ENCODE peak calls at places on chromosomes 1 and 21, in seven cellular contexts. V is dorsolateral prefrontal cortex, A is right lobe of liver, S is breast epithelium, I is astrocyte, G is skeletal muscle cell, Y is fibroblast of mammary gland. P is an unnamed sample.

GRCh38 chr1:116420417-116421200 is 47.6 kb downstream of the ATP1A1 start:
- DNase-seq in A (no peak), S (no peak), I (no peak), G (no peak), Y (no peak), V (no peak), P (no peak)

GRCh38 chr1:118982281-118982680 is 5.9 kb downstream of the TBX15 start:
- DNase-seq in G (no peak), V (no peak), S (no peak), A (no peak), I (no peak), Y (no peak), P (no peak)

GRCh38 chr1:201317551-201317950 is 34.2 kb downstream of the PKP1 start:
- DNase-seq in S (no peak), A (no peak), G (no peak), V (no peak), Y (no peak), I (no peak), P (no peak)

GRCh38 chr1:229122606-229123005 is 148.3 kb upstream of the RAB4A start:
- DNase-seq in A (no peak), G (no peak), Y (no peak), S (no peak), V (no peak), I (no peak), P (no peak)

GRCh38 chr21:41133896-41134522 is 34.0 kb upstream of the BACE2 start:
- DNase-seq in V (no peak), I (peak; percentile 31), G (no peak), A (no peak), S (no peak), Y (peak; percentile 59), P (no peak)

GRCh38 chr21:41164981-41165650 is 2.8 kb upstream of the BACE2 start:
- DNase-seq in G (no peak), I (peak; percentile 73), V (no peak), S (peak; percentile 87), Y (peak; percentile 86), A (peak; percentile 34), P (no peak)

GRCh38 chr1:35564037-35564883 is 6.7 kb downstream of the NCDN start:
- DNase-seq in G (no peak), A (peak; percentile 73), Y (peak; percentile 84), I (peak; percentile 34), S (peak; percentile 81), V (peak; percentile 70), P (peak; percentile 43)

GRCh38 chr1:110554871-110555801 is 36.2 kb upstream of the KCNA10 start:
- DNase-seq in A (peak; percentile 60), V (peak; percentile 79), S (no peak), I (no peak), G (no peak), Y (peak; percentile 13), P (peak; percentile 11)

GRCh38 chr21:34360488-34361241 is 3.1 kb upstream of the KCNE2 start:
- DNase-seq in Y (no peak), A (no peak), V (no peak), S (no peak), G (no peak), I (no peak), P (no peak)

GRCh38 chr1:209611771-209612570 is 28.5 kb downstream of the CAMK1G start:
- DNase-seq in V (no peak), Y (no peak), S (no peak), G (no peak), I (no peak), A (no peak), P (no peak)

GRCh38 chr1:226489718-226490440 is 58.7 kb upstream of the STUM start:
- DNase-seq in G (no peak), S (no peak), V (no peak), A (no peak), I (no peak), Y (no peak), P (no peak)

GRCh38 chr1:7145947-7146346 is 360.7 kb downstream of the CAMTA1 start:
- DNase-seq in I (no peak), S (no peak), G (no peak), Y (no peak), V (no peak), A (no peak), P (no peak)

GRCh38 chr1:201903135-201903534 is 14.4 kb downstream of the SHISA4 start:
- DNase-seq in I (peak; percentile 50), S (no peak), G (no peak), A (no peak), V (no peak), Y (peak; percentile 73), P (peak; percentile 54)

GRCh38 chr1:3912809-3913685 is 13.0 kb upstream of the C1orf174 start:
- DNase-seq in G (no peak), A (no peak), S (no peak), V (no peak), I (no peak), Y (no peak), P (no peak)

GRCh38 chr1:167060141-167061072 is 29.8 kb downstream of the GPA33 start:
- DNase-seq in G (no peak), V (no peak), S (no peak), A (no peak), Y (no peak), I (no peak), P (no peak)

GRCh38 chr1:96116707-96117106 is 604.9 kb upstream of the PTBP2 start:
- DNase-seq in V (no peak), I (peak; percentile 5), Y (no peak), S (no peak), A (no peak), G (no peak), P (no peak)

GRCh38 chr1:1431845-1432565 is 3.5 kb upstream of the VWA1 start:
- DNase-seq in Y (no peak), S (no peak), G (no peak), V (no peak), A (peak; percentile 92), I (no peak), P (no peak)

GRCh38 chr1:36384542-36385409 is 948 bp downstream of the STK40 start:
- DNase-seq in V (peak; percentile 72), I (no peak), Y (peak; percentile 16), S (peak; percentile 88), A (peak; percentile 87), G (no peak), P (no peak)

GRCh38 chr1:156870734-156871133 is 10.1 kb downstream of the NTRK1 start:
- DNase-seq in V (no peak), Y (peak; percentile 95), G (peak; percentile 76), I (peak; percentile 85), S (no peak), A (no peak), P (no peak)

GRCh38 chr1:157806431-157807149 is 13.3 kb downstream of the FCRL1 start:
- DNase-seq in I (no peak), G (no peak), Y (no peak), V (no peak), A (no peak), S (no peak), P (no peak)

GRCh38 chr1:90716552-90717355 is at the start of gene BARHL2:
- DNase-seq in I (no peak), V (no peak), S (no peak), G (no peak), A (no peak), Y (no peak), P (no peak)

DNA sequence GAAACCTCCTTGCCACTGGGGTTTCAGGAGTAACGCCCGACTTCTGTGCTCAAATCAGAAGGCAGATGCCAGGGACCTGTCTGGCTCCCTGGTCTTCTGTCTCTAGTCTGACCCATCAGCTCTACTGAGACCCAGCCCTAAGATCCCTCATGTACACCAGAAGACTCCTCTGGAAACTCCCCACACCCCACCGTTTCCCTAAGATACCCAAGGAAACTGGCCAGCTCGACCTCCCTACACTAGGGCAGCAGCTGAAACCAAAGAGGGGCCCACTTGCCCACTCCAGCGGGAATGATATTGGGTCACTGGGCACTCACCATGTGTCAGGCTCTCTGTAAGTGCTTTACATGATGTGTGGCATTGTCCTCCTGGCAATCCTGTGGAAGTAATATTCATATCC is 469 bp upstream of the S100A16 start:
- DNase-seq in G (no peak), I (no peak), V (no peak), S (no peak), Y (no peak), A (no peak), P (no peak)
- H3K4me3 ChIP-seq in G (peak overlapping the region; percentile 71), I (no peak overlapping the region), V (no peak overlapping the region), S (peak overlapping the region; percentile 68), Y (peak overlapping the region; percentile 94), A (no peak overlapping the region), P (peak overlapping the region; percentile 87)

DNA sequence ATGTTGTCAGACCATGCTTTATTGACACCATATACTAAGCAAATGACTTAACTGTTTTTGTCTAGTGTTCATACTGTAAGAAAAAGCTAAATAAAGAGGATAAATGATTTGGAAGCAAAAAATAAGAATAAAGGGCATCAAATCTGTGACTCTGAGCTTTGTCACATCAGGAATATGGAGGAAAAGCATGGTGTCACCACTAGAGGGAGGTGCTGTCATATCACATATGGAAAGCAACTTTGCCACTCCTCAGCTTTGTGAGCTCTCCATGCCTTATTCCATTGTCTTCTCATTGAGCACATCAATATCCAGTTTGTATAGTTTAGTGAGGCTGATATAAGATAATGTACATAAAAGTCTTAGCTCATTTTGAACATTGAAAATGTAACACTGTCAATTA is 20.8 kb upstream of the GBP1 start:
- DNase-seq in I (no peak), G (no peak), A (no peak), Y (no peak), S (no peak), V (no peak), P (no peak)
- H3K4me3 ChIP-seq in I (no peak overlapping the region), G (no peak overlapping the region), A (no peak overlapping the region), Y (no peak overlapping the region), S (no peak overlapping the region), V (no peak overlapping the region), P (no peak overlapping the region)

DNA sequence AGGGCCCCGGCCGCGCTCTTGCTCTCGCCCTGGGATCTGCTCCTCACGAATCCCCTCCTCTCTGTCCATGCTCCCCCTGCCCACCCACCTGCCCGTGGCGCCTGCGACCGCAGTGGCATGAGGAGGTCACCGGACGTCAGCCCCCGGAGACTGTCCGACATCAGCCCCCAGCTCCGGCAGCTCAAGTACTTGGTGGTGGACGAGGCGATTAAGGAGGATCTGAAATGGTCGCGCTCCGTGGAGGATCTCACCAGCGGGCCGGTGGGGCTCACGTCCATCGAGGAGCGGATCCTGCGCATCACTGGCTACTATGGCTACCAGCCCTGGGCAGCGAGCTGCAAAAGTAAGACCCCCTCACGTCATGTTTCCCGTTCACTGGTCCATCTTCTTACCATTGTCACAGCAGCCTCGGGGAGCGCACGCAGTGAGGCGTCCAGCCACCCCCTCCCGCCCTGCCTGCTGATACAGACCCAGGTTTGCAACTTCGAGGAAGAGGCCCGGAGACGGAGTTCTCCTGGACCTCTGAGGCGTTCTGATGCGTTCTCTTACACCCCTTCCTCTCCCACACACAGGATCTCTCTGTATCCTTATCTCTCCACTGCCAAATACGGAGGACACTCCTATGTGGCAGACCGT is 1.1 kb downstream of the SLC35F3 start:
- DNase-seq in I (no peak), Y (no peak), V (no peak), A (no peak), G (no peak), S (no peak), P (no peak)
- H3K4me3 ChIP-seq in I (peak overlapping the region; percentile 60), Y (no peak overlapping the region), V (peak overlapping the region; percentile 71), A (no peak overlapping the region), G (peak overlapping the region; percentile 38), S (peak overlapping the region; percentile 49), P (no peak overlapping the region)

DNA sequence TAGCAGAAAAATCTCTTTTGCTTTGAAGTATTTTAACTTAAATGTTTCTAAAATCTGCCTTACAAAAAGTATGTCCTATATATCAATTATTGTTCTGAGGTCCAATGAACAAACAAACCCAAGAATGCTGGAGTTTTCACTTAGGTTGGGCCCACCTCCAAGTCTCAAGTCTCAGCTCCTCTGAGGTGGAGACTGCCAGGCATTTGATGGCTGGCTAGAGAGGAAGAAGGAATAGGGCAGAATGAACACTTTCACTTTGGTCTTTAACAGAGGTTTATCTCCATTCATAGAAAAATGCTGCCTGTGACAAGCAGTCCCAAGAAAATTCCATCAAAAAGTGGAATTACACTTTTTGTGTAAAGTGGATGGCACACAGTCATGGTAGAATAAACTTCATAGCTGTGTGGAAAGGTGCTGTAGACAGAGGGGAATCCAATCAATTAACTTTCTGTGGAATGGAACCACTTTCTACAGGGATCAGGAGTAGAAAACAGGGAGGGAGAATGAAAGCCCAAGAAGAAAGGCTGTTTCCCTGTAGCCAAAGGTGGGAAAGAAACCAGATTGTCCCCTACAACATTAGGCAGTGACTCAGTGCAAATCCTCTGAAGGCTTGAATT is 349.4 kb upstream of the RUNX1 start:
- DNase-seq in V (no peak), Y (no peak), A (no peak), S (no peak), G (no peak), I (no peak), P (no peak)
- H3K4me3 ChIP-seq in V (no peak overlapping the region), Y (no peak overlapping the region), A (no peak overlapping the region), S (no peak overlapping the region), G (no peak overlapping the region), I (no peak overlapping the region), P (peak overlapping the region; percentile 13)